ENCODE peak calls at places on chromosome 9, in nine cellular contexts. D is AG10803, J is K562, Q is H9, F is ovary, R is right lobe of liver, E is GM12865, I is gastrocnemius medialis, A is A549. T is an unnamed sample.

GRCh38 chr9:129027685-129028191 is 393 bp downstream of the SH3GLB2 start:
- DNase-seq in D (peak; percentile 20), J (peak; percentile 63), Q (no peak), F (peak; percentile 79), R (peak; percentile 73), E (peak; percentile 84), I (peak; percentile 68), A (peak; percentile 44), T (no peak)

GRCh38 chr9:105114318-105114717 is 130.1 kb upstream of the SLC44A1 start:
- DNase-seq in D (no peak), J (no peak), Q (no peak), F (no peak), R (no peak), E (peak; percentile 59), I (no peak), A (no peak), T (no peak)

GRCh38 chr9:96031366-96031824 is 155.9 kb downstream of the ERCC6L2 start:
- DNase-seq in D (no peak), J (no peak), Q (no peak), F (peak; percentile 57), R (peak; percentile 91), E (no peak), I (no peak), A (peak; percentile 14), T (no peak)

GRCh38 chr9:36132081-36132480 is 4.5 kb upstream of the GLIPR2 start:
- DNase-seq in D (peak; percentile 44), J (no peak), Q (no peak), F (no peak), R (no peak), E (no peak), I (no peak), A (no peak), T (peak; percentile 81)

GRCh38 chr9:124629600-124629999 is 122.4 kb upstream of the NR5A1 start:
- DNase-seq in D (peak; percentile 73), J (no peak), Q (no peak), F (no peak), R (no peak), E (no peak), I (no peak), A (no peak), T (peak; percentile 79)

GRCh38 chr9:126240835-126241234 is 85.8 kb upstream of the MVB12B start:
- DNase-seq in D (no peak), J (no peak), Q (no peak), F (no peak), R (no peak), E (no peak), I (no peak), A (no peak), T (no peak)

GRCh38 chr9:120971938-120972337 is 45.3 kb upstream of the TRAF1 start:
- DNase-seq in D (no peak), J (no peak), Q (no peak), F (no peak), R (no peak), E (peak; percentile 7), I (no peak), A (no peak), T (no peak)

GRCh38 chr9:134175291-134175807 is 11.0 kb upstream of the RNU6ATAC start:
- DNase-seq in D (no peak), J (peak; percentile 88), Q (peak; percentile 91), F (no peak), R (peak; percentile 84), E (no peak), I (no peak), A (peak; percentile 74), T (no peak)

GRCh38 chr9:126819482-126819881 is 14.6 kb downstream of the ZBTB43 start:
- DNase-seq in D (no peak), J (no peak), Q (no peak), F (no peak), R (no peak), E (peak; percentile 67), I (no peak), A (no peak), T (no peak)

GRCh38 chr9:115154969-115155534 is 37.1 kb upstream of the TNC start:
- DNase-seq in D (no peak), J (no peak), Q (no peak), F (no peak), R (no peak), E (no peak), I (peak; percentile 30), A (no peak), T (no peak)

GRCh38 chr9:89878003-89878411 is 273.2 kb downstream of the GADD45G start:
- DNase-seq in D (no peak), J (no peak), Q (peak; percentile 12), F (no peak), R (no peak), E (no peak), I (peak; percentile 48), A (no peak), T (no peak)

GRCh38 chr9:102499468-102499867 is 495.7 kb upstream of the CYLC2 start:
- DNase-seq in D (no peak), J (no peak), Q (no peak), F (no peak), R (no peak), E (peak; percentile 76), I (no peak), A (no peak), T (no peak)

GRCh38 chr9:89923961-89924504 is 319.2 kb downstream of the GADD45G start:
- DNase-seq in D (no peak), J (no peak), Q (no peak), F (peak; percentile 36), R (peak; percentile 80), E (no peak), I (no peak), A (no peak), T (peak; percentile 21)

DNA sequence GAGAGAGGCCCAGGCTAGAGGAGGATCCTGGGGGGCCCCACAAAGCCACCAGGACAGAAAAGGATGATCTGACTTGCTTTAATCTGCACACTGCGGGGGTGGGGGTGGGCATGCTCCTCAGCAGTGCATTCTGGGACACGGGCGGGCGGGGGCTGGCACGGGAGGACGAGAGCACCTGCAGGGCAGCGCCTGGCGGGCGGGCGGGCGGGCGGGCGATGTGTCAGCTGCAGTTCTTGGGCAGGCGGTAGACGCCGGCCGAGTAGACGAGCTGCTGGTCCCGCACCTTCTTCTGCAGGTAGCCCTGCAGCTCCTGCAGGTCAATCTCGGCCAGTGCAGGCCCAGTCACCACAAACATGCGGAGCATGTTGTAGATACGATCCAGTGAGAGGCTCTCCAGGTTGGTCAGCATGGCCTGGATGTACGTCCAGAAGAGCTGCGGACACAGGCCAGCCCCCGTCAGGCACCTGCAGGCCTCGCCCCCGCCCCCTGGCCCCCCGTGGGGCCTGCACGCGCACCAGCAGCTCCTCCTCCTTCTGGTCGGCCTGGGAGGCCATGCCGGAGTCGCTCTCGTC is 3.0 kb upstream of the TMEM210 start:
- DNase-seq in D (no peak), J (peak; percentile 30), Q (peak; percentile 57), F (no peak), R (no peak), E (peak; percentile 26), I (no peak), A (no peak), T (no peak)
- TF ChIP-seq CTCF in D (no peak), J (peak; percentile 6), Q (peak; percentile 17), F (no peak), R (no peak), E (no peak), I (no peak), A (no peak), T (no peak)

GRCh38 chr9:132007371-132007701 is 72.3 kb downstream of the MED27 start:
- DNase-seq in D (no peak), J (no peak), Q (no peak), F (no peak), R (no peak), E (no peak), I (no peak), A (no peak), T (no peak)

GRCh38 chr9:132005896-132006295 is 73.8 kb downstream of the MED27 start:
- DNase-seq in D (peak; percentile 32), J (no peak), Q (no peak), F (no peak), R (no peak), E (no peak), I (no peak), A (no peak), T (no peak)

GRCh38 chr9:132008871-132009812 is 70.5 kb downstream of the MED27 start:
- DNase-seq in D (no peak), J (no peak), Q (no peak), F (no peak), R (no peak), E (no peak), I (no peak), A (peak; percentile 48), T (no peak)

GRCh38 chr9:132006657-132007370 is 72.9 kb downstream of the MED27 start:
- DNase-seq in D (peak; percentile 70), J (no peak), Q (no peak), F (no peak), R (no peak), E (peak; percentile 83), I (no peak), A (no peak), T (peak; percentile 88)

GRCh38 chr9:132008184-132008781 is 71.4 kb downstream of the MED27 start:
- DNase-seq in D (no peak), J (no peak), Q (no peak), F (no peak), R (no peak), E (no peak), I (no peak), A (peak; percentile 72), T (peak; percentile 60)
- TF ChIP-seq CTCF in D (no peak), J (no peak), Q (no peak), F (no peak), R (no peak), E (no peak), I (no peak), A (no peak), T (no peak)

GRCh38 chr9:136853596-136854112 is 1.5 kb downstream of the MAMDC4 start:
- DNase-seq in D (no peak), J (no peak), Q (no peak), F (peak; percentile 38), R (peak; percentile 52), E (peak; percentile 66), I (peak; percentile 11), A (no peak), T (no peak)
- TF ChIP-seq CTCF in D (no peak), J (no peak), Q (peak; percentile 28), F (no peak), R (no peak), E (peak; percentile 43), I (no peak), A (no peak), T (no peak)

GRCh38 chr9:135743546-135744332 is 41.8 kb downstream of the KCNT1 start:
- DNase-seq in D (no peak), J (no peak), Q (no peak), F (no peak), R (no peak), E (no peak), I (peak; percentile 85), A (no peak), T (no peak)
- TF ChIP-seq CTCF in D (no peak), J (no peak), Q (no peak), F (no peak), R (no peak), E (no peak), I (no peak), A (no peak), T (no peak)

DNA sequence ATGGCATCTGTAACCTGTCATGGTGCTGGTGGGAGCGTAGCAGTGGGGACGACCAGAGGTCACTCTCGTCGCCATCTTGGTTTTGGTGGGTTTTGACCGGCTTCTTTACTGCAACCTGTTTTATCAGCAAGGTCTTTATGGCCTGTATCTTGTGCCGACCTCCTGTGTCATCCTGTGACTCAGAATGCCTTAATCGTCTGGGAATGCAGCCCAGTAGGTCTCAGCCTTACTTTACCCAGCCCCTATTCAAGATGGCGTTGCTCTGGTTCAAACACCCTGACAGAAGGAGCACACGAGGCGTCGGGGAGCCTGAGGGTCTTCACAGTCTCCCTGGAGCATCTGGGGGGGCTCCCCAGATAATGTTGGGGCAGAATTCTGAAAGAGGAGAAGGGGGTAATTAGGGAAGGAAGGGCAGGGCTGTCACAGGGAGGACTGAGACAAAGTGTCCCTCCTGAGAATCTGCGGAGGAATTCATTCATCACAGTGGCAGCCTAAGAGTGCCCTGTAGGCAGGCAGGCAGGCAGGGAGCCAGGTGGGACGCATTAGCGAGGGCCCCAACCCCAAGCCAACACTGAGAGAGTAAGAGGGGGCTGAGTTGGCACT is 21.3 kb upstream of the NCS1 start:
- DNase-seq in D (peak; percentile 34), J (no peak), Q (no peak), F (no peak), R (no peak), E (no peak), I (no peak), A (no peak), T (peak; percentile 63)
- TF ChIP-seq CTCF in D (no peak), J (no peak), Q (no peak), F (no peak), R (no peak), E (no peak), I (no peak), A (no peak), T (no peak)